ENCODE peak calls at places on chromosomes 4 and X, in four cellular contexts. E is testis, H is GM23338, D is small intestine. L is an unnamed sample. For H3K27me3, H3K4me1 and H3K36me3, the result is how much of the 10 kb centered on the place peaks cover.

GRCh38 chr4:183342541-183343533 is 20.6 kb upstream of the CLDN24 start:
- DNase-seq in E (no peak), H (peak), D (peak), L (no peak)

GRCh38 chr4:22003878-22004277 is 55.3 kb upstream of the KCNIP4 start:
- DNase-seq in E (no peak), H (peak), D (no peak), L (peak)

GRCh38 chrX:136030357-136031225 is 45.4 kb downstream of the SLC9A6 start:
- DNase-seq in E (no peak), H (no peak), D (peak), L (peak)

GRCh38 chr4:15506464-15506863 is 36.8 kb downstream of the CC2D2A start:
- DNase-seq in E (no peak), H (no peak), D (no peak), L (no peak)

GRCh38 chr4:30716158-30716557 is 4.0 kb upstream of the PCDH7 start:
- DNase-seq in E (no peak), H (peak), D (peak), L (peak)

GRCh38 chr4:144295286-144295995 is 154.9 kb upstream of the GYPA start:
- DNase-seq in E (no peak), H (no peak), D (no peak), L (peak)

GRCh38 chr4:5474756-5475155 is 233.6 kb downstream of the EVC2 start:
- DNase-seq in E (no peak), H (no peak), D (no peak), L (no peak)

GRCh38 chr4:165207016-165207430 is 338 bp upstream of the KLHL2 start:
- DNase-seq in E (peak), H (no peak), D (peak), L (no peak)

GRCh38 chrX:110267874-110268273 is 50.0 kb downstream of the AMMECR1 start:
- DNase-seq in E (no peak), H (no peak), D (no peak), L (no peak)

GRCh38 chr4:176238819-176239218 is 30.2 kb downstream of the ASB5 start:
- DNase-seq in E (no peak), H (peak), D (peak), L (peak)

GRCh38 chr4:91909963-91910362 is 393.8 kb upstream of the GRID2 start:
- DNase-seq in E (no peak), H (no peak), D (peak), L (no peak)

GRCh38 chr4:24642941-24643628 is 58.7 kb upstream of the DHX15 start:
- DNase-seq in E (no peak), H (no peak), D (no peak), L (peak)

GRCh38 chrX:45806410-45807121 is 605.9 kb upstream of the DIPK2B start:
- DNase-seq in E (no peak), H (no peak), D (peak), L (peak)

GRCh38 chrX:87517571-87518141 is at the start of gene KLHL4:
- DNase-seq in E (peak), H (peak), D (no peak), L (no peak)

GRCh38 chrX:3451566-3451965 is 105.1 kb upstream of the MXRA5 start:
- DNase-seq in E (no peak), H (no peak), D (no peak), L (peak)

GRCh38 chr4:175369087-175369486 is 443.0 kb downstream of the GPM6A start:
- DNase-seq in E (no peak), H (no peak), D (no peak), L (peak)

GRCh38 chrX:110173192-110174175 is 144.4 kb downstream of the AMMECR1 start:
- DNase-seq in E (peak), H (no peak), D (no peak), L (no peak)

GRCh38 chrX:135345328-135345645 is 36.0 kb downstream of the ETDC start:
- DNase-seq in E (peak), H (no peak), D (no peak), L (peak)

GRCh38 chrX:18377802-18378201 is 23.3 kb upstream of the SCML2 start:
- DNase-seq in E (peak), H (peak), D (peak), L (peak)

GRCh38 chrX:49212209-49212608 is 12.2 kb upstream of the SYP start:
- DNase-seq in E (no peak), H (no peak), D (no peak), L (no peak)

GRCh38 chr4:106450249-106450648 is 81.7 kb upstream of the GIMD1 start:
- DNase-seq in E (no peak), H (no peak), D (no peak), L (no peak)

GRCh38 chrX:128728943-128729342 is 676.7 kb upstream of the ACTRT1 start:
- DNase-seq in E (no peak), H (no peak), D (no peak), L (no peak)

GRCh38 chrX:154321624-154322023 is 26.0 kb downstream of the TKTL1 start:
- DNase-seq in E (peak), H (no peak), D (peak), L (no peak)

GRCh38 chr4:162241857-162242256 is 78.1 kb upstream of the FSTL5 start:
- DNase-seq in E (no peak), H (no peak), D (peak), L (peak)

GRCh38 chr4:152531479-152531878 is 4.4 kb downstream of the FBXW7 start:
- DNase-seq in E (no peak), H (no peak), D (no peak), L (no peak)

GRCh38 chr4:118226611-118227010 is 126.2 kb downstream of the PRSS12 start:
- DNase-seq in E (no peak), H (no peak), D (no peak), L (no peak)

GRCh38 chrX:70133303-70134115 is at the start of gene IGBP1:
- DNase-seq in E (peak), H (peak), D (peak), L (peak)

GRCh38 chrX:18574591-18574990 is 97.3 kb downstream of the RS1 start:
- DNase-seq in E (no peak), H (no peak), D (peak), L (peak)

GRCh38 chr4:92091335-92091734 is 212.4 kb upstream of the GRID2 start:
- DNase-seq in E (no peak), H (peak), D (no peak), L (no peak)

GRCh38 chr4:61204353-61204752 is 4.2 kb downstream of the ADGRL3 start:
- DNase-seq in E (no peak), H (peak), D (no peak), L (peak)

GRCh38 chr4:336099-336892 is 1.3 kb upstream of the ZNF141 start:
- DNase-seq in E (peak), H (peak), D (no peak), L (peak)

GRCh38 chr4:58301384-58301783 is 1191.2 kb upstream of the IGFBP7 start:
- DNase-seq in E (peak), H (peak), D (no peak), L (peak)

GRCh38 chrX:52420824-52421443 is 52.1 kb downstream of the XAGE2 start:
- DNase-seq in E (no peak), H (no peak), D (no peak), L (peak)

GRCh38 chrX:30521440-30522182 is 56.0 kb downstream of the TASL start:
- DNase-seq in E (no peak), H (no peak), D (no peak), L (peak)

GRCh38 chrX:10051866-10052265 is 84.7 kb downstream of the CLDN34 start:
- DNase-seq in E (no peak), H (no peak), D (no peak), L (no peak)

GRCh38 chrX:15395794-15396193 is 11.6 kb upstream of the VEGFD start:
- DNase-seq in E (no peak), H (no peak), D (no peak), L (no peak)

GRCh38 chrX:26071618-26072017 is 66.5 kb upstream of the MAGEB18 start:
- DNase-seq in E (no peak), H (no peak), D (no peak), L (no peak)

GRCh38 chrX:26070882-26071281 is 67.3 kb upstream of the MAGEB18 start:
- DNase-seq in E (no peak), H (no peak), D (no peak), L (no peak)
- H3K27me3 ChIP-seq in E (under half), H (under half), D (under half), L (under half)

DNA sequence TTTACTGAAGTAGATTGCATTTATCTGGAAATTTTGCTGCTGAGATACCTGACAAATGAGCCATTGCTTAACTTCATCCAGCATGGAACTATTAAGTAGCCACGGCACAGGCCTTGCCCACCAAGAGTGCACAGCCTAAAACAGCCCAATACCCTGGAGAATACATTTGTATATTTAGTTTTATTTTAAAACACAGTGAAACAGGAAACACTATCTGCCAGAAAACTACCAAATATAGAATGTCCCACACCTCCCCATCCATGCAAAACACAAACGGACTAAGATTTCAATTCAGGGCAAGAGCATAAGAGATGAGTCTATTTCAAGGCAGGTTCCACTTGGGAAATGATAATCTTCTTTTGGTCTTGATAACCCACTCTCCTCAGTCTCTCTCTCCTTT is 57.1 kb downstream of the MAML3 start:
- DNase-seq in E (no peak), H (no peak), D (no peak), L (no peak)
- H3K4me1 ChIP-seq in E (half or more), H (under half), D (under half), L (under half)

DNA sequence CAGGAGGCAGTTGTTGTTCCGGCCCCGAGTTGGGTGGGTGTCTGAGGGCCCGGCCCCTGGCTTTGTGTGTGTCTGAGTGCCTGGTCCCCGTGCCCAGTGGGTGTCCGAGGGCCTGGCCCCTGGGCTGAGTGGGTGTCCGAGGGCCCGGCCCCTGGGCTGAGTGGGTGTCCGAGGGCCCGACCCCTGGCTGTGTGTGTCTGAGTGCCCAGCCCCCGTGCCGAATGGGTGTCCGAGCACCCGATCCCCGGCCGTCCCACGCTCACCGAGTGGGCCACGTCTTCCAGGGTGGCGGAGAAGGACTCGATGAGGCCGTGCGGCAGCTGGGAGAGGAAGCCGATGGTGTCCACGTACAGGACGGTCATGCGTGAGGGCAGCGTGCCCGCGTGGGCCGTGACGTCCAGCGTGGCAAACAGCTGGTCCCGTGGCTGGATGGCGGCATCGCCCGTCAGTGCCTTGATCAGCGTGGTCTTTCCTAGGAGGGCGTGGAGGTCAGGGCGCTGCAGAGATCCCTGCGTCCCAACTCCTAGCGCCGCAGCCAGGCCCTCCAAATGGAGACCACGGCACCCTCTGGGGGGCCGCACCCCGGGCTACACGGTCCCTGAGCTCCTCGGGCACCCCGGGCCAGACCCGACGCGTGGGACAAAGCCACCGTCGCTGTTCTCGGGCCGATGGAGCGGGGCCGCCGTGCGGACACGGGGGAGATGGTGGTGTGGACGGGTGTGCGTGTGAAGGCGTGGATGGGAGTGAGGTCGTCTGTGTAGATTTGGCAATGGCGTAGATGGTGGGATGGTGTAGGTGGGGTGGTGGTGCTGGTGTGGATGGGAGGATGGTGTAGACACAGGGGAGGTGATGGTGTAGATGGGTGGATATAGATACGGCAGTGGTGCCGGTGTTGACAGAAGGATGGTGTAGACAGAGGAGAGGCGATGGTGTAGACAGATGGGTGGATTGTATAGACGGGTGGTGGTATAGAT is 7.2 kb downstream of the GTPBP6 start:
- DNase-seq in E (no peak), H (no peak), D (no peak), L (no peak)
- H3K36me3 ChIP-seq in E (under half), H (under half), D (under half), L (half or more)

GRCh38 chr4:10458190-10458589 is 964 bp upstream of the ZNF518B start:
- DNase-seq in E (no peak), H (peak), D (peak), L (no peak)

GRCh38 chr4:10456270-10457254 is 664 bp downstream of the ZNF518B start:
- DNase-seq in E (peak), H (peak), D (peak), L (peak)

GRCh38 chr4:10454726-10455125 is 2.5 kb downstream of the ZNF518B start:
- DNase-seq in E (no peak), H (no peak), D (no peak), L (no peak)

GRCh38 chr4:10457255-10457801 is at the start of gene ZNF518B:
- DNase-seq in E (peak), H (peak), D (peak), L (peak)

DNA sequence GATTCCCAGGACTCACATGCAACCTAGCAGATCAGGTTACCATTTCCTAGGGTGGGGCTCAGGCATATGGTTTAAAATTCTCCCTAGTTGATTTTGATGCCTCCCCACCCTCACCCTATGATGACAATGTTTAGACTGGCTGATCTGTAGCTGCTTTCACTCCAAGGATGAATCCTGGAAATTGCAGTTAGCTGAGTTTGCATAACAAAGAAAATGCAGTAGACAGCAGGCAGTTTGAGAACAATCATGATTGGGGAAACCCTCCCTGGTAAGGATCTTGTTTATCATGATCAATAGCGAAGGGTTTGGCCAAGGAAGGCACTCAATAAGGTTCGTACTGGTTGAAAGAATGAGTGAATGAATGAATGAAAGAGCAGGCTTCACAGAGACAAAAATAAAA is 2.1 kb downstream of the ZNF518B start:
- DNase-seq in E (no peak), H (peak), D (no peak), L (no peak)
- H3K27me3 ChIP-seq in E (under half), H (half or more), D (under half), L (under half)

DNA sequence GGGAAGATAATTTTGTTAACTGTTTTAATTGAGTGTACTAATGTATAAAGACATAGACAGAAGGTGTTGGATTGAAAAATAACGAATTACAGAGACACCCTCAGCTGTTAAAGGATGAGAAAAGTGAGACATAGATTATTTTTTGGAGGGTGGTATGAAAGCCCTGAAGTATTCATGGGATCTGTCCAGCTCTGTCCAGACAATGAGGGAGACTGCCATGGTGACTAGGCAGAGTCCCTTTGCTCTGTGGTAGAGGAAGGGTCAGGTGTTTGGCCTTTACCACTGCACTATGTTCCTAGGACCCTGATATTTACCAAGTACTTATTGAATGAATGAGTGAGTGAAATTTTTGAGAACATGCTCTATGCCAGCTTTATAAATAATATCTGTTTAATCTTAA is 11.4 kb downstream of the FGF2 start:
- DNase-seq in E (no peak), H (no peak), D (no peak), L (no peak)
- H3K4me1 ChIP-seq in E (under half), H (half or more), D (under half), L (under half)

DNA sequence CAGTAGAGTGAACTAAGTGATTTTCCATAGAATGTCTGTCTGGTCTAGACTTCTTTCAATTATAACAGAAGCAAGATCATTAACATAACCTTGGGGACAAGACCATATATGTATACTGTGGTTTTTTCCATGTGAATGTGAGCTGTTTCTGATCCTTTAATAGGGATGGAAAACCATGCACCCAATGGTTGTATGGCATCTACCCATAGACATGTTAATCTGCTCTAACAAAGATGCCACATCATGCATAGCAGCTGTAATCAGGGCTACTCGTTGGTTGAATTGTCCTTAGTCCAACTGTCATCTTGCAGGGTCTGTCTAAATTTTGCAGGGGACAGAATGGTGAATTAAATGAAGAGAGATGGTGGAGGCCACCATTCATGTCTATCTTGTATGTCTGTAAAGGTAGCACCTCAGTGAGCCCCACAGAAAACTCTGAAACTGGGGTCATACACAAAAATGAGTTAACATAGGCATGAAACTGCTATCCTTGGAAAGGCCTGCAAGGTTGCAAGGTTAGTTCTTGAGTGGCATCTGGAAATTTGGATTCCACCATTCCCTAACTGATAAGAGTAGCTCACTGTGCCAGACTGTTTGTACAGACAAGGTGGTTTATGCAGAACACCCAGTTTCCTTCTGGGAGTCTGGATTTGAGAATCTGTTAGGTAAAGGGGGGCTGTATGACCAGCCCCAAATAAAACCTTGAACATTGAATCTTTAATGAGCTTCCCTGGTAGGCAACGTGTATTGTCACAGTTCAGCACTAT is 16.5 kb downstream of the THAP6 start:
- DNase-seq in E (no peak), H (no peak), D (no peak), L (no peak)
- H3K36me3 ChIP-seq in E (under half), H (under half), D (under half), L (half or more)

GRCh38 chr4:69503558-69503957 is 7.9 kb upstream of the UGT2B4 start:
- DNase-seq in E (no peak), H (peak), D (no peak), L (no peak)
- H3K27me3 ChIP-seq in E (under half), H (under half), D (under half), L (under half)

GRCh38 chr4:75099321-75099720 is 166.4 kb downstream of the PARM1 start:
- DNase-seq in E (no peak), H (no peak), D (peak), L (no peak)

GRCh38 chr4:75107703-75108612 is 175.0 kb downstream of the PARM1 start:
- DNase-seq in E (no peak), H (no peak), D (no peak), L (no peak)

DNA sequence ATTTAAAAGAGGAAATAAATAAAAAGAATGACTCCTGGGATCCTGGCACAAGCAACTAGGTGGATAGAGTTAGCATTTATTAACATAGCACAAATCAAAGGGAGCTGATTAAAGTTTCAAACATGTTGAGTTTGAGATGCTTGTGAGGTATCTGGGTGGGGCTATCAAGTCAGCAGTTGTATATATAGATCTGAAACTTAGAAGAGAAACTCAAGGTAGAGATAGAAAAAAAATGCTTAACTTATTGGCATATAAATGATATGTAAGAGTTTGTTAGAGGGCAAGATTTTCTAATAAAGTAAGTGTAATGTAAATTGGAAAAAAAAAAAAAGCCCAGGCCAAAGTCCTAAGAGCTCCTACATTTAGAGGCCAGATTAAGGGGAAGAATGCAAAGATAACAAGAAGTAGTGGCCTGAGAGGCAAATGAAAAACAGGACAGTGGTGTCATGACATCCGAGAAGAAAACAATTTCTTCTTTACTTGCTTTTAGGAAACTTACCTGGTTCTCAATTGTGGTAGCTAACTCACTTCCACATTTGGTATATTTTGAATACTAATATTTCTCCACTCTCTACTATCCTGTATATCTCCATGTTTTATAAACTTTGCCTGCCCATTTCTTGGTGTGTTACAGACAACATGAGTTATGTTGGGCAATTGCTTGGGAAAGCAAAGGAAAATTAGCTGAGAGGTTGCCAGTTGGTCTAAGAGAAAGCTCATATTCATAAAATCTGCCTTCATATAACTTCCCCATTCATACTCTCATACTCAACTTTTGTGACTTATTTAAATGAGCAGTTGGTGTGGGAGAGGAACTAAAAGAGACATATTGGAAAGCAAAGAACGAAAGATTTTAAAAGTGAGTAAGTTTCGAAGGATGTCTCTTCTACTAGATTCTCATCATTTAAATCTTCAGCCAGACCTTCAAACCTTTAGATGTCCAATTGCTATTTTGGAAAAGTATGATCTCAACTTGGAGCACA is 169.3 kb downstream of the PARM1 start:
- DNase-seq in E (no peak), H (no peak), D (no peak), L (no peak)
- H3K4me1 ChIP-seq in E (under half), H (under half), D (under half), L (under half)